ENCODE peak calls at places on chromosome 19, in nine cellular contexts. S, N, R, L, F, M, J, T and X are unnamed samples.

GRCh38 chr19:31351212-31352193 is 2.3 kb upstream of the TSHZ3 start:
- DNase-seq in N (peak), M (peak), L (peak), T (peak), R (no peak), F (no peak), S (peak), J (peak), X (no peak)

GRCh38 chr19:5144545-5145179 is 175.7 kb downstream of the KDM4B start:
- DNase-seq in L (peak), N (no peak), T (no peak), F (no peak), R (no peak), S (no peak), J (no peak), M (no peak), X (no peak)

GRCh38 chr19:49151339-49152217 is 3.6 kb downstream of the HRC start:
- DNase-seq in L (peak), J (peak), M (peak), T (peak), S (peak), N (no peak), R (no peak), F (no peak), X (no peak)

GRCh38 chr19:5090780-5091575 is 122.1 kb downstream of the KDM4B start:
- DNase-seq in M (peak), T (no peak), L (no peak), S (peak), R (no peak), F (peak), J (peak), N (peak), X (no peak)

GRCh38 chr19:10514211-10515145 is 2.8 kb downstream of the S1PR5 start:
- DNase-seq in M (no peak), R (no peak), L (peak), S (no peak), T (no peak), J (no peak), F (no peak), N (no peak), X (no peak)

GRCh38 chr19:20079487-20079886 is 1.7 kb downstream of the ZNF90 start:
- DNase-seq in T (no peak), J (peak), L (no peak), S (peak), M (peak), N (no peak), F (no peak), R (no peak), X (no peak)

GRCh38 chr19:33904681-33905080 is 108.0 kb downstream of the KCTD15 start:
- DNase-seq in F (no peak), T (peak), N (peak), R (no peak), L (no peak), J (peak), S (peak), M (no peak), X (no peak)

GRCh38 chr19:5820785-5821184 is 15.9 kb downstream of the NRTN start:
- DNase-seq in N (no peak), T (no peak), R (no peak), M (no peak), L (no peak), J (no peak), S (no peak), F (no peak), X (no peak)

GRCh38 chr19:37987356-37988332 is 80.6 kb downstream of the SIPA1L3 start:
- DNase-seq in R (no peak), S (no peak), F (no peak), N (no peak), L (no peak), J (no peak), T (no peak), M (no peak), X (no peak)

GRCh38 chr19:37983153-37983552 is 76.1 kb downstream of the SIPA1L3 start:
- DNase-seq in J (no peak), T (no peak), F (no peak), L (no peak), R (no peak), M (no peak), N (no peak), S (no peak), X (peak)

GRCh38 chr19:10471909-10472308 is 31.2 kb downstream of the KEAP1 start:
- DNase-seq in R (no peak), N (peak), M (peak), J (peak), S (peak), L (no peak), F (no peak), T (no peak), X (no peak)

GRCh38 chr19:31154021-31154420 is 195.2 kb downstream of the TSHZ3 start:
- DNase-seq in R (no peak), F (no peak), N (peak), S (peak), J (peak), T (no peak), M (peak), L (no peak), X (no peak)

GRCh38 chr19:45179063-45179847 is 671 bp downstream of the BLOC1S3 start:
- DNase-seq in N (no peak), F (no peak), M (peak), S (peak), L (peak), R (no peak), J (peak), T (peak), X (no peak)

GRCh38 chr19:28239270-28239669 is 973.7 kb downstream of the UQCRFS1 start:
- DNase-seq in J (peak), R (no peak), T (no peak), M (peak), L (no peak), S (peak), F (no peak), N (no peak), X (no peak)

GRCh38 chr19:48190288-48191284 is 20.1 kb downstream of the ZSWIM9 start:
- DNase-seq in J (peak), L (no peak), F (no peak), S (peak), T (no peak), R (peak), M (peak), N (peak), X (no peak)

GRCh38 chr19:42032428-42032827 is 37.6 kb downstream of the GRIK5 start:
- DNase-seq in M (no peak), S (peak), R (no peak), J (no peak), F (no peak), N (no peak), L (peak), T (no peak), X (no peak)

GRCh38 chr19:45569619-45570421 is 14.8 kb downstream of the OPA3 start:
- DNase-seq in L (peak), J (peak), N (no peak), S (peak), F (no peak), R (no peak), T (peak), M (peak), X (no peak)

GRCh38 chr19:44356383-44357111 is at the start of gene ZNF112:
- DNase-seq in F (peak), R (peak), M (peak), J (peak), L (peak), S (peak), T (peak), N (peak), X (peak)

GRCh38 chr19:34328982-34329381 is 36.0 kb upstream of the GPI start:
- DNase-seq in M (no peak), T (no peak), L (no peak), F (no peak), R (no peak), J (no peak), S (no peak), N (no peak), X (no peak)

GRCh38 chr19:23403581-23404324 is 8.5 kb upstream of the ZNF91 start:
- DNase-seq in J (no peak), N (no peak), L (no peak), F (no peak), R (no peak), M (no peak), S (no peak), T (no peak), X (no peak)

GRCh38 chr19:56404705-56405056 is 549 bp downstream of the ZNF583 start:
- DNase-seq in N (no peak), F (no peak), L (no peak), J (no peak), R (no peak), M (no peak), S (no peak), T (no peak), X (no peak)

GRCh38 chr19:33391631-33392249 is 18.2 kb downstream of the CEBPG start:
- DNase-seq in J (no peak), S (no peak), T (no peak), L (no peak), R (no peak), N (no peak), M (no peak), F (no peak), X (no peak)

GRCh38 chr19:43527860-43528622 is 1.0 kb upstream of the ETHE1 start:
- DNase-seq in J (no peak), R (no peak), L (no peak), F (peak), T (peak), N (no peak), M (peak), S (no peak), X (no peak)

GRCh38 chr19:55536951-55537740 is at the start of gene SBK2:
- DNase-seq in N (no peak), R (no peak), M (no peak), S (no peak), J (no peak), T (no peak), L (no peak), F (no peak), X (no peak)

DNA sequence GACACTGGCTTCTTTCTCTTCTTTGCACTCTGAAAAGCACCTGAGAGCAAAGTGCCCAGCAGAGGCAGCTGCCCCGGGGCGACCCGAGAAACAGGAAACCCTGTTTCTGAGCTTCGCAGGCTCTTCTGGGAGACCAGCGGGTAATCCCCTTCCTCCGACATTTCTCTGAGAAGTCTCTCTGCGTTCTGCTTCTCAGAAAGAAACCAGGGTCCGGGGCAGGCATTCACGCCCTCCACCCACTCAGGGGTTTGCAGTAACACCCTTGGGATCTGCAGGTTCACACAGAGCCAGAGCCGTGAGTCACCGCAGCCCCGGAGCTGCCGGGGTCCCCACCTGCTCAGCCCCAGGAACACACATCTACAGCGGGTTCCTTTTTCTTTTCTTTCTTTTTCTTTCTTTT is 86.0 kb downstream of the GADD45B start:
- DNase-seq in M (no peak), S (no peak), R (no peak), J (no peak), L (peak), T (no peak), N (no peak), F (no peak), X (no peak)
- H3K4me3 ChIP-seq in M (no peak), S (no peak), R (no peak), J (no peak), L (peak), T (no peak), N (no peak), F (no peak), X (no peak)

DNA sequence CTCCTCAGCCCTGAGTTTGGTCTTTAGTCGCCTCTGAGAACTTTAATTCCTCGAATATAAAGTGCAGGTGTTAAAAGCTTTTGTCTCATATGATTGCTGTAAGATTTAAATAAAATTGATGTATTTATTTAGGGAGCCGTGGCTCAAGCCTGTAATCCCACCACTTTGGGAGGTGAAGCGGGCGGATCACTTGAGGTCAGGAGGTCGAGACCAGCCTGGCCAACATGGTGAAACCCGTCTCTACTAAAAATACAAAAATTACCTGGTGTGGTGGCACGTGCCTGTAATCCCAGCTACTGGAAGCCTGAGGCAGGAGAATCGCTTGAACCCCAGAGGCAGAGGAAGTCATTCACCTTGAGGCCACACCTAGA is 559 bp upstream of the SLC1A5 start:
- DNase-seq in T (no peak), L (no peak), R (no peak), J (no peak), M (no peak), S (no peak), F (no peak), N (no peak), X (no peak)
- H3K4me3 ChIP-seq in T (peak), L (peak), R (no peak), J (no peak), M (no peak), S (no peak), F (no peak), N (no peak), X (no peak)

GRCh38 chr19:18488403-18488723 is 33.5 kb downstream of the ELL start:
- DNase-seq in M (no peak), N (no peak), S (no peak), J (no peak), F (no peak), R (no peak), T (no peak), L (no peak), X (no peak)

GRCh38 chr19:18488838-18489626 is 32.8 kb downstream of the ELL start:
- DNase-seq in N (no peak), S (no peak), T (no peak), R (no peak), F (no peak), J (no peak), M (no peak), L (no peak), X (no peak)

GRCh38 chr19:18487576-18488402 is 34.1 kb downstream of the ELL start:
- DNase-seq in S (no peak), T (no peak), R (no peak), N (no peak), L (no peak), M (no peak), J (no peak), F (no peak), X (no peak)

GRCh38 chr19:18484992-18485391 is 36.9 kb downstream of the ELL start:
- DNase-seq in M (no peak), T (no peak), J (no peak), F (no peak), N (no peak), R (no peak), L (no peak), S (no peak), X (no peak)

DNA sequence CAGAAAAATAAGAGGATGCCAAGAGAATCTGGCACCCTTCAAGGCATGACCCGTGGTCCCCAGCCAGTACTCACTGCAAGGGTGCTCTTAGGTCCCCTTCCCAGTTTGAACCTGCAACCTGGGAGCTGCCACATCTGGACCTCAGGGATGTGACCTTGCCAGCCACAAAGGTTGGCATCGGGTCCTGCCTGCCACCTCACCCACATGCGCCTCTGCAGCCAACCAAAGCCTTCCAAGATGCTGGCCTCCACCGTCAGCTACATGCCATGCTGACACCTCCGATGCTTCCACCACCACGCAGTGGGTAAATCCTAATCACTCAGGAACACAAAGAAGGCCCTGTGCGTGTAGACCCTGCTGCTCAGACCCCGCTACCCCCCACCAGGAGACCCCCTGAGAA is 35.1 kb downstream of the ELL start:
- DNase-seq in N (no peak), F (no peak), L (no peak), S (no peak), T (no peak), J (no peak), M (no peak), R (no peak), X (no peak)
- H3K4me3 ChIP-seq in N (no peak), F (no peak), L (no peak), S (no peak), T (no peak), J (no peak), M (no peak), R (no peak), X (no peak)

GRCh38 chr19:15776264-15776663 is 11.2 kb upstream of the OR10H5 start:
- DNase-seq in N (no peak), L (no peak), F (no peak), T (no peak), R (no peak), S (no peak), M (no peak), J (no peak), X (no peak)
- H3K4me3 ChIP-seq in N (no peak), L (no peak), F (no peak), T (no peak), R (no peak), S (no peak), M (no peak), J (no peak), X (no peak)

GRCh38 chr19:8395621-8396082 is 5.5 kb downstream of the RAB11B start:
- DNase-seq in T (no peak), M (no peak), L (no peak), F (no peak), J (no peak), S (no peak), R (no peak), N (no peak), X (no peak)
- H3K4me3 ChIP-seq in T (no peak), M (no peak), L (no peak), F (no peak), J (no peak), S (no peak), R (no peak), N (no peak), X (no peak)

DNA sequence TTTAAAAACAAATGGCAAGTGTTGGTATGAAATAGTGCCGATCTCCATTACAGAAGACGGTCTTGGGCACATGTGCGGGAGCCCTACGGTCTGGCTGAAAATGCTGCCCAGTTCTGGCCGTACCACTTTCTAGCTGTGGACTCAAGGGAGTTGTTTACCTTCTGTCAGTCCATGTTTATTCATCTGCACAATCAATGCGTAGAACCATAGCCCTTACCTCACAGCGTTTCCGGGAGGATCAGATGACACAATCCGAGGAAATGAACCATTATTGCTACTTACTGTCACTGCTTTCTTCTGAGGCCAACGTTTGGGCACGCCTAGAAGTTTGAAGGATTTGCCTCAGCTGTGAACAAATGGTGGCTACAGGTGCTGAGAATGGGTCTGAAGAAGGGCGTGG is 31.2 kb downstream of the GADD45B start:
- DNase-seq in N (peak), R (no peak), M (peak), F (no peak), T (no peak), L (no peak), S (peak), J (peak), X (no peak)
- H3K4me3 ChIP-seq in N (no peak), R (peak), M (no peak), F (no peak), T (peak), L (peak), S (no peak), J (no peak), X (no peak)

GRCh38 chr19:9436358-9436757 is 985 bp upstream of the ZNF266 start:
- DNase-seq in N (no peak), S (no peak), M (no peak), F (no peak), L (no peak), R (no peak), T (no peak), J (no peak), X (no peak)
- H3K4me3 ChIP-seq in N (no peak), S (peak), M (no peak), F (no peak), L (peak), R (peak), T (peak), J (no peak), X (no peak)

GRCh38 chr19:16421982-16422381 is 49.8 kb downstream of the EPS15L1 start:
- DNase-seq in T (no peak), N (no peak), J (no peak), R (no peak), S (no peak), M (no peak), F (no peak), L (no peak), X (no peak)
- H3K4me3 ChIP-seq in T (no peak), N (no peak), J (no peak), R (no peak), S (no peak), M (no peak), F (no peak), L (no peak), X (no peak)

DNA sequence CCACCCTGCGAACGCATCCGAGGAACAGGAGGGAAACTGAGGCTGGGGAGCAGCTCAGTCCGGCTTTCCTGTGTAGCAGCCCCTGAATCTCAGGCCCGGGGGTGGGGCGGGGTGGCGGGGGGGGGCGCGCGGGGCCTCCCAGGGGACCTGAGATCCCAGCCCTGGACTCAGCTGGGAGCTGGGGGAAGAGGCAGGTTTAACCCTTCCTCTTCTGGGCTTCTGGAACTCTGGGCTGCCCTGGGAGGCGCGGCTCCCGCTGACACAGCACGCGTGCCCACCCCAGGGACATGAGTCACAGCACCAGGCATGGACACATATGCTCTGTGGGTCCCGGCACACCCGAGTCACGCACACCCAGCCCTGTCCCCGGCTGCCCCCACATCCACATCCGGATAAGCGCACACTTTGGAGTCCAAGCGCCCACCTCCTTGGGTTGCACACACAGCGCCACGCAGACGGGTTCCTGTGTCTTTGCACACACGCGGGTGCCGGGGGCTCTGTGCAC is 3.5 kb upstream of the CIRBP start:
- DNase-seq in L (no peak), S (peak), N (peak), F (peak), M (peak), T (peak), J (peak), R (no peak), X (peak)
- H3K4me3 ChIP-seq in L (peak), S (peak), N (peak), F (peak), M (peak), T (peak), J (peak), R (peak), X (peak)